ENCODE peak calls at places on chromosomes 4 and X, in seven cellular contexts. H is ovary, D is NB4, C is tibial nerve, R is stomach, N is right lobe of liver, A is IMR-90. E is an unnamed sample.

GRCh38 chrX:17022205-17022604 is 75.7 kb downstream of the REPS2 start:
- DNase-seq in H (no peak), D (no peak), C (no peak), R (no peak), N (no peak), A (peak), E (no peak)

GRCh38 chr4:16226816-16227461 is 668 bp upstream of the TAPT1 start:
- DNase-seq in H (peak), D (peak), C (peak), R (peak), N (peak), A (no peak), E (peak)

GRCh38 chr4:71866212-71866885 is 82.5 kb upstream of the GC start:
- DNase-seq in H (no peak), D (no peak), C (no peak), R (no peak), N (no peak), A (no peak), E (no peak)

GRCh38 chr4:167406181-167406580 is 171.9 kb upstream of the SPOCK3 start:
- DNase-seq in H (no peak), D (no peak), C (no peak), R (no peak), N (no peak), A (no peak), E (no peak)

GRCh38 chr4:161010227-161010626 is 1153.6 kb downstream of the FSTL5 start:
- DNase-seq in H (no peak), D (no peak), C (no peak), R (no peak), N (no peak), A (no peak), E (no peak)

GRCh38 chrX:15998350-15998749 is 125.0 kb upstream of the GRPR start:
- DNase-seq in H (no peak), D (no peak), C (no peak), R (no peak), N (no peak), A (no peak), E (no peak)

GRCh38 chr4:94329933-94330332 is 12.7 kb downstream of the HPGDS start:
- DNase-seq in H (no peak), D (no peak), C (no peak), R (no peak), N (no peak), A (no peak), E (no peak)

GRCh38 chrX:44881549-44881948 is 8.6 kb downstream of the KDM6A start:
- DNase-seq in H (no peak), D (no peak), C (no peak), R (no peak), N (no peak), A (no peak), E (no peak)

GRCh38 chr4:109729155-109729562 is 711 bp downstream of the PLA2G12A start:
- DNase-seq in H (no peak), D (peak), C (no peak), R (no peak), N (no peak), A (peak), E (no peak)

GRCh38 chr4:7335363-7336066 is 99.2 kb downstream of the PSAPL1 start:
- DNase-seq in H (peak), D (peak), C (peak), R (peak), N (peak), A (peak), E (peak)

GRCh38 chr4:12949719-12950118 is 534.4 kb downstream of the RAB28 start:
- DNase-seq in H (no peak), D (no peak), C (no peak), R (no peak), N (peak), A (no peak), E (no peak)

GRCh38 chr4:174058846-174059245 is 224.6 kb downstream of the FBXO8 start:
- DNase-seq in H (no peak), D (peak), C (no peak), R (no peak), N (no peak), A (no peak), E (no peak)

GRCh38 chr4:152431784-152432183 is 104.1 kb downstream of the FBXW7 start:
- DNase-seq in H (no peak), D (no peak), C (no peak), R (no peak), N (no peak), A (no peak), E (no peak)

GRCh38 chr4:15837591-15837990 is 59.5 kb downstream of the CD38 start:
- DNase-seq in H (no peak), D (no peak), C (no peak), R (no peak), N (no peak), A (no peak), E (no peak)

GRCh38 chr4:110005461-110006056 is 92.9 kb downstream of the EGF start:
- DNase-seq in H (no peak), D (peak), C (no peak), R (no peak), N (no peak), A (peak), E (no peak)

GRCh38 chr4:44760142-44760898 is 34.0 kb upstream of the GNPDA2 start:
- DNase-seq in H (no peak), D (peak), C (no peak), R (no peak), N (no peak), A (peak), E (no peak)

GRCh38 chr4:182698212-182698611 is 219.0 kb downstream of the DCTD start:
- DNase-seq in H (no peak), D (no peak), C (no peak), R (no peak), N (no peak), A (peak), E (no peak)

GRCh38 chr4:47486306-47486705 is 1.2 kb downstream of the ATP10D start:
- DNase-seq in H (no peak), D (no peak), C (no peak), R (no peak), N (no peak), A (no peak), E (no peak)

GRCh38 chr4:150242820-150243458 is 164.7 kb downstream of the DCLK2 start:
- DNase-seq in H (peak), D (peak), C (no peak), R (no peak), N (no peak), A (peak), E (peak)

GRCh38 chr4:11720292-11720691 is 291.6 kb upstream of the HS3ST1 start:
- DNase-seq in H (no peak), D (peak), C (no peak), R (no peak), N (no peak), A (peak), E (peak)

GRCh38 chrX:77628294-77629025 is 157.6 kb downstream of the ATRX start:
- DNase-seq in H (no peak), D (peak), C (no peak), R (no peak), N (no peak), A (no peak), E (no peak)
- TF ChIP-seq CTCF in H (no peak), D (no peak), C (no peak), R (no peak), N (no peak), A (peak), E (no peak)

GRCh38 chr4:139177888-139178609 is 1.0 kb upstream of the ELF2 start:
- DNase-seq in H (peak), D (peak), C (peak), R (peak), N (peak), A (peak), E (peak)
- TF ChIP-seq POLR2A in H (peak), D (peak), C (peak), R (no peak), N (peak), A (peak), E (peak)

DNA sequence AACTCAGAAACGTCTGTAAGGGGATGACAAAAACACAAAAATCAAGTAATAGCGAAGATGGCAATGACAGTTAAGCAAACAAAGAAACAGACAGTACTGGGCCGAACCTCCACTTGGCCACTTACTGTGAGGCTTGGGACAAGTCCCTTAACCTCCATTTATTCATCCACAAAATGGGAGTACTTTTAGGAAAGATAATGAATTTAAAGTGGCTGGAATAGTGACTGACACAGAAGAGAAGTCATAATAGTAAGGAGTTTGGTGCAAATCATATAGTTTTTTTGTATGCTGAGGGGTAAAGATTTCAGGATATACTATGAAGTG is 1.4 kb upstream of the TLR6 start:
- DNase-seq in H (no peak), D (no peak), C (no peak), R (no peak), N (no peak), A (no peak), E (no peak)
- TF ChIP-seq CTCF in H (no peak), D (no peak), C (no peak), R (no peak), N (no peak), A (no peak), E (no peak)

GRCh38 chrX:153517421-153517820 is at the start of gene ATP2B3:
- DNase-seq in H (no peak), D (no peak), C (no peak), R (no peak), N (no peak), A (no peak), E (no peak)
- TF ChIP-seq POLR2A in H (no peak), D (no peak), C (no peak), R (no peak), N (no peak), A (no peak), E (no peak)

GRCh38 chrX:105191878-105192277 is 28.6 kb downstream of the TEX13A start:
- DNase-seq in H (no peak), D (peak), C (no peak), R (no peak), N (no peak), A (no peak), E (no peak)
- TF ChIP-seq CTCF in H (no peak), D (peak), C (no peak), R (peak), N (peak), A (no peak), E (peak)

GRCh38 chrX:73562986-73563739 is at the start of gene CHIC1:
- DNase-seq in H (peak), D (no peak), C (peak), R (peak), N (peak), A (peak), E (peak)
- TF ChIP-seq POLR2A in H (no peak), D (no peak), C (no peak), R (no peak), N (no peak), A (peak), E (no peak)

GRCh38 chr4:82898322-82899243 is 2.0 kb upstream of the THAP9 start:
- DNase-seq in H (no peak), D (peak), C (no peak), R (peak), N (no peak), A (peak), E (no peak)
- TF ChIP-seq CTCF in H (peak), D (peak), C (peak), R (peak), N (peak), A (peak), E (peak)

GRCh38 chr4:5278213-5278612 is 226.9 kb downstream of the STK32B start:
- DNase-seq in H (no peak), D (no peak), C (no peak), R (no peak), N (no peak), A (no peak), E (no peak)
- TF ChIP-seq POLR2A in H (no peak), D (no peak), C (no peak), R (no peak), N (no peak), A (no peak), E (no peak)

DNA sequence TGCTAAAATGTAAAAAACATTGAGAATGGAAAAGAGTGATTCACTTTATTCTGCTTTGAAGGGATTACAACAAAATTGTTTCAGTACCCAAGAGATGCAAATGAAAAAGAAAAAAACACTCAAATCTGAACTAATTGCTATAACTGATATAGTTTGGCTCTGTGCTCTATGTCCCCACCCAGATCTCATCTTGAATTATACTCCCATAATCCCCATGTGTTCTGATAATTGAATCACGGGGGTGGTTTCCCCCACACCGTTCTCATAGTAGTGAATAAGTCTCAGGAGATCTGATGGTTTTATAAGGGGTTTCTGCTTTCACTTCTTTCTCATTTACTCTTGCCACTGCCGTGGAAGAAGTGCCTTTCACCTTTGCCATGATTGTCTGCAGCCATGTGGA is 213.6 kb upstream of the GALNTL6 start:
- DNase-seq in H (no peak), D (no peak), C (no peak), R (no peak), N (no peak), A (no peak), E (no peak)
- TF ChIP-seq CTCF in H (no peak), D (no peak), C (no peak), R (no peak), N (no peak), A (no peak), E (no peak)